ENCODE peak calls at places on chromosome 6, in seven cellular contexts. F is HCT116, B is GM12878, S is Panc1, O is upper lobe of left lung, L is GM23338, N is HepG2. H is an unnamed sample.

GRCh38 chr6:39009476-39009875 is 39.1 kb upstream of the GLP1R start:
- ATAC-seq in F (no peak), B (no peak), S (no peak), O (no peak), L (no peak), N (no peak), H (no peak)

GRCh38 chr6:134787261-134787871 is 162.5 kb downstream of the ALDH8A1 start:
- ATAC-seq in F (peak), B (no peak), S (no peak), O (no peak), L (no peak), N (no peak), H (no peak)

GRCh38 chr6:100420711-100421110 is 44.0 kb downstream of the SIM1 start:
- ATAC-seq in F (no peak), B (no peak), S (no peak), O (no peak), L (peak), N (no peak), H (no peak)

GRCh38 chr6:132491303-132491702 is 21.6 kb downstream of the STX7 start:
- ATAC-seq in F (no peak), B (peak), S (no peak), O (peak), L (no peak), N (no peak), H (no peak)

GRCh38 chr6:158018851-158019361 is 37.2 kb downstream of the SYNJ2 start:
- ATAC-seq in F (no peak), B (no peak), S (no peak), O (no peak), L (no peak), N (no peak), H (no peak)

GRCh38 chr6:143811492-143812157 is 31.5 kb upstream of the LTV1 start:
- ATAC-seq in F (no peak), B (no peak), S (no peak), O (no peak), L (no peak), N (no peak), H (no peak)

GRCh38 chr6:89323461-89324098 is 8.5 kb upstream of the GABRR2 start:
- ATAC-seq in F (no peak), B (no peak), S (no peak), O (no peak), L (no peak), N (peak), H (no peak)

GRCh38 chr6:70684794-70685493 is 17.3 kb downstream of the SMAP1 start:
- ATAC-seq in F (no peak), B (peak), S (peak), O (no peak), L (peak), N (no peak), H (no peak)

GRCh38 chr6:72564231-72564630 is 57.6 kb upstream of the KCNQ5 start:
- ATAC-seq in F (no peak), B (no peak), S (no peak), O (no peak), L (no peak), N (no peak), H (no peak)

GRCh38 chr6:166658115-166658791 is 31.2 kb upstream of the RPS6KA2 start:
- ATAC-seq in F (no peak), B (no peak), S (no peak), O (no peak), L (no peak), N (peak), H (no peak)
- TF ChIP-seq POLR2AphosphoS5 in F (no peak), B (no peak), S (no peak), O (no peak), L (no peak), N (no peak), H (no peak)

GRCh38 chr6:35019171-35019570 is 122.0 kb downstream of the TCP11 start:
- ATAC-seq in F (no peak), B (no peak), S (no peak), O (peak), L (no peak), N (no peak), H (no peak)
- TF ChIP-seq POLR2AphosphoS5 in F (no peak), B (no peak), S (no peak), O (no peak), L (no peak), N (no peak), H (no peak)

GRCh38 chr6:148440021-148440420 is 97.4 kb downstream of the SASH1 start:
- ATAC-seq in F (no peak), B (no peak), S (no peak), O (no peak), L (no peak), N (no peak), H (no peak)

GRCh38 chr6:148443798-148444560 is 101.3 kb downstream of the SASH1 start:
- ATAC-seq in F (no peak), B (no peak), S (no peak), O (no peak), L (peak), N (no peak), H (no peak)

GRCh38 chr6:148438593-148438992 is 96.0 kb downstream of the SASH1 start:
- ATAC-seq in F (no peak), B (no peak), S (no peak), O (no peak), L (no peak), N (no peak), H (no peak)

GRCh38 chr6:148440877-148441453 is 98.3 kb downstream of the SASH1 start:
- ATAC-seq in F (peak), B (no peak), S (peak), O (peak), L (peak), N (peak), H (peak)

DNA sequence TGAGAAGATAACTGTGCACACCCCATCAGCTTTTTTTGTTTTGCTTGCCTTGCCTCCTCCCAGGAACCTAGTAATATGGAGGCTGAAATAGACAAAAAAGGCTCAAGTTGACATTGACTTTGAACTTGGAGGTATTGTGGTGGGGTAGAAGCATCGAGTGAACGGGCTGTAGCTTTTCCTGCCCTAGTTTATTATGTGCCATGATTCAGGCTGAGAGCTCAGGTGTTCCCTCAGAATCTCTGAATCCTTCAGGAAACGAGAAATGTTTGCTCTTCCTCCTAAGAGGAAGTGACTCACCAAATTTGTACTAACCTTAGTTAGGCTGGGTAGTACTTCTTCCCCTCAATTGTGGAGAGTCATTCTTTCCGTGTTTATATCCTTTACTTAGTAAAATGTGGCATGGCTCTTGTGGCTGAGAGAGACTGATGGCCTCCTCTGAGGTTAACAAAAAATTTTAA is 98.8 kb downstream of the SASH1 start:
- ATAC-seq in F (peak), B (no peak), S (peak), O (peak), L (no peak), N (no peak), H (peak)
- TF ChIP-seq POLR2AphosphoS5 in F (no peak), B (no peak), S (no peak), O (no peak), L (no peak), N (no peak), H (peak)

DNA sequence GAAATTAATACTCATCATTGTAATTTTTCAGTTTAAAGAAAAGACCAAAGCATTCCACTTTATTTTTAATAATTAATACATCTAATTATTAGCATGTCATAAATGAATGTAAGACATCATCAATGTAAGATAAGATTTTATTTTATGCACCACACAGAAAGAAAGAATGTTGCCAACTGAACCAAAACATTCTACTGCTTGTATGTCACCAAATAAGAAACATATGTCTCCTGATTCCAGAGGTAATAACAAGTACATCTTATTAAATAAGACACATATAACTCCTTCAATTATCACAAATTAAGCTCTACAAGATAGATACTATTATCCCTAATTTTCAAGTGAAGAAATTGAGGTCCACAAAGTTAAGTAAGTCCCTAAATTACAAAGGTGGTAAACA is 189.5 kb downstream of the GMDS start:
- ATAC-seq in F (no peak), B (no peak), S (no peak), O (no peak), L (no peak), N (no peak), H (no peak)
- TF ChIP-seq POLR2AphosphoS5 in F (no peak), B (no peak), S (no peak), O (no peak), L (no peak), N (no peak), H (no peak)

DNA sequence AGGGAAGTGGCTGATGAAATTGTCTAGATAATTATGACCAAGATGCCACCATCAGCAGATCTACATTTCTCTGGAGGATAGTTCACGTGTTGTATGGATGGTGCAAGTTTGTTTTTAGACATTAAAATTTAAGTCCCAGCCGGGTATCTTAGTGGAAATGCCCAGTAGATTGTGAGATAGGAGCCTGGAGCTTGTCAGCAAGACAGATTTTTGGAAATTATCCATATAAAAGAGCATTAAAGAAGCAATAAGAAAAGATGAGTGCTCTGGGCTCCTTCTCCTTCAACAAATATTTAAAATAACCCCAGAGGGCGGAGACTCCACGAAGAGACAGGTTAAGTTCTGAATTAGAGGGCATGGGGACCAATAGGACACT is 47.6 kb upstream of the SMLR1 start:
- ATAC-seq in F (no peak), B (no peak), S (no peak), O (no peak), L (no peak), N (no peak), H (no peak)
- TF ChIP-seq POLR2AphosphoS5 in F (no peak), B (no peak), S (no peak), O (no peak), L (no peak), N (no peak), H (no peak)

DNA sequence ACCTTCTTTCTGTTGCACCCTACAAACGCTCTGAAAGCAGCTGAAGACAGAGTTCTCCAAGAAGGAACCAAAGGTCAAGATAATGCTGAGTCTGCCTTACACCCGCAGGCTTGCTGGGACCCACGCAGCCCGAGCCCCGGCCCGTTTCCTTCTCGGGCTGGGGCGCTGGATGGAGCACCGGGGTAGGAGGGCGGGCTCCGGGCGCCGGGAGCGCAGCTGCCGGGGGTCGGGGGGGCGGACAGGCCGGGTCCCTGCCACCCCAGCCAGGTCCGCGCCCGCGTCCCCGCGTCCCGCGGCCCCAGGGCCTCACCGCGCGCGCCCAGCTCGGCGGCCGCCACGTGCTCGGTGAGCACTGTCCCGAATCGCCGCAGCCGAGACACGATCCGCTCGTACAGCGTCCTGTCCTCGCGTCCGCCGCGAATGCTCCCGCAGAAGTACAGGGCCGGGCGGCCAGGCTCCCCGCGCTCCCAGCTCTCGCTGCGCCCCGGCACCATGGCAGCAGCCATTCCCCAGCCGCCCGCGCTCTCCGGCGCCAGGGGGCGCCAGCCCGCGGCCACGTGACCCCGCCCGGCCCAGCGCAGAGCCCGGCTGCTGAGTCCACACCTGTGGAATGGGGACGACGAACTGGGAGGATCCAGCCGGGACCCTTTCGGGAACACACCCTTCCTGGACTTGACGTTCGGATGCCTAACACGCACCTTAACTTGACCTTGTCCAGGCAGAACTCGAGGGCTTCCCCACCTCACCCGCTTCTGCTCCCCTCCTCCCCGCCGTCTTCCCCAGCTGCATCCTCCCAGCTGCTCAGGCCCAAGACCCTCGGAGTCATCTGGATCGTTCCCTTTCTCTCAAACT is at the start of gene DNPH1:
- ATAC-seq in F (peak), B (peak), S (peak), O (peak), L (peak), N (peak), H (peak)
- TF ChIP-seq POLR2AphosphoS5 in F (peak), B (peak), S (peak), O (peak), L (peak), N (peak), H (peak)

GRCh38 chr6:103154779-103155572 is 1704.7 kb downstream of the HACE1 start:
- ATAC-seq in F (no peak), B (no peak), S (no peak), O (no peak), L (no peak), N (peak), H (no peak)
- TF ChIP-seq POLR2AphosphoS5 in F (no peak), B (no peak), S (no peak), O (no peak), L (no peak), N (no peak), H (no peak)

H was measured in gastroesophageal sphincter.